ENCODE peak calls at places on chromosomes 6 and 20, in six cellular contexts. Q, C, R, Z, M and N are unnamed samples.
A peak's percentile ranks its signal among the peaks of the same experiment; 100 is the strongest.

GRCh38 chr6:128046033-128046432 is 145.2 kb upstream of the THEMIS start:
- DNase-seq in Q (no peak), C (no peak), R (no peak), Z (no peak), M (no peak), N (no peak)

GRCh38 chr20:44886828-44887227 is 1.3 kb downstream of the YWHAB start:
- DNase-seq in Q (no peak), C (no peak), R (no peak), Z (no peak), M (no peak), N (no peak)

GRCh38 chr6:44309092-44309491 is 4.1 kb downstream of the AARS2 start:
- DNase-seq in Q (no peak), C (peak; percentile 52), R (no peak), Z (no peak), M (no peak), N (no peak)

GRCh38 chr20:21702001-21702400 is 3.5 kb upstream of the PAX1 start:
- DNase-seq in Q (no peak), C (no peak), R (no peak), Z (no peak), M (no peak), N (no peak)

GRCh38 chr20:25540273-25540672 is 45.1 kb downstream of the NINL start:
- DNase-seq in Q (no peak), C (peak; percentile 23), R (no peak), Z (no peak), M (no peak), N (no peak)

GRCh38 chr20:16729565-16730460 is at the start of gene SNRPB2:
- DNase-seq in Q (peak; percentile 96), C (peak; percentile 95), R (peak; percentile 79), Z (peak; percentile 71), M (peak; percentile 92), N (peak; percentile 93)

GRCh38 chr6:73203098-73203497 is 22.2 kb downstream of the KHDC1L start:
- DNase-seq in Q (no peak), C (no peak), R (no peak), Z (no peak), M (no peak), N (no peak)

GRCh38 chr6:109202409-109203264 is 107.3 kb downstream of the CEP57L1 start:
- DNase-seq in Q (no peak), C (peak; percentile 6), R (no peak), Z (no peak), M (peak; percentile 9), N (no peak)

GRCh38 chr6:37517411-37517812 is 17.7 kb upstream of the CCDC167 start:
- DNase-seq in Q (no peak), C (no peak), R (peak; percentile 49), Z (no peak), M (peak; percentile 84), N (peak; percentile 22)

GRCh38 chr6:35552285-35552917 is 39.7 kb upstream of the TULP1 start:
- DNase-seq in Q (no peak), C (peak; percentile 43), R (peak; percentile 39), Z (peak; percentile 64), M (peak; percentile 65), N (peak; percentile 57)

GRCh38 chr6:91704531-91704930 is 1117.7 kb upstream of the MAP3K7 start:
- DNase-seq in Q (no peak), C (peak; percentile 25), R (no peak), Z (no peak), M (no peak), N (no peak)

GRCh38 chr20:51456511-51457280 is 85.8 kb downstream of the NFATC2 start:
- DNase-seq in Q (peak; percentile 98), C (peak; percentile 98), R (no peak), Z (peak; percentile 99), M (no peak), N (peak; percentile 95)

GRCh38 chr6:142952614-142953013 is 7.6 kb upstream of the HIVEP2 start:
- DNase-seq in Q (no peak), C (no peak), R (no peak), Z (no peak), M (no peak), N (no peak)

GRCh38 chr6:158596861-158597260 is 37.0 kb downstream of the TMEM181 start:
- DNase-seq in Q (no peak), C (no peak), R (no peak), Z (no peak), M (no peak), N (no peak)

GRCh38 chr6:33288942-33289783 is at the start of the genes PFDN6 and WDR46:
- DNase-seq in Q (peak; percentile 93), C (peak; percentile 92), R (peak; percentile 55), Z (peak; percentile 82), M (peak; percentile 87), N (peak; percentile 87)

GRCh38 chr6:112029045-112029822 is 24.7 kb upstream of the CCN6 start:
- DNase-seq in Q (no peak), C (peak; percentile 66), R (peak; percentile 42), Z (peak; percentile 78), M (peak; percentile 77), N (peak; percentile 68)

GRCh38 chr20:33273117-33273851 is 9.7 kb upstream of the BPIFB1 start:
- DNase-seq in Q (no peak), C (no peak), R (no peak), Z (no peak), M (no peak), N (no peak)

GRCh38 chr20:38073307-38074010 is 39.9 kb downstream of the RPRD1B start:
- DNase-seq in Q (peak; percentile 92), C (peak; percentile 96), R (no peak), Z (peak; percentile 77), M (peak; percentile 27), N (peak; percentile 74)

GRCh38 chr20:64090165-64090564 is 6.0 kb upstream of the LKAAEAR1 start:
- DNase-seq in Q (no peak), C (no peak), R (no peak), Z (no peak), M (no peak), N (no peak)

GRCh38 chr20:38806855-38807655 is 1.6 kb downstream of the PPP1R16B start:
- DNase-seq in Q (no peak), C (no peak), R (no peak), Z (no peak), M (peak; percentile 35), N (no peak)

GRCh38 chr6:39452306-39452705 is 129.8 kb upstream of the KCNK16 start:
- DNase-seq in Q (no peak), C (peak; percentile 73), R (no peak), Z (no peak), M (no peak), N (no peak)

GRCh38 chr20:22688485-22688884 is 104.1 kb upstream of the FOXA2 start:
- DNase-seq in Q (no peak), C (no peak), R (no peak), Z (no peak), M (no peak), N (no peak)

GRCh38 chr20:5065489-5066383 is 54.0 kb downstream of the PCNA start:
- DNase-seq in Q (peak; percentile 68), C (peak; percentile 98), R (no peak), Z (peak; percentile 82), M (no peak), N (peak; percentile 38)

GRCh38 chr6:161850572-161850971 is 576.7 kb upstream of the AGPAT4 start:
- DNase-seq in Q (no peak), C (no peak), R (no peak), Z (no peak), M (no peak), N (no peak)

GRCh38 chr20:41218466-41218865 is 81.1 kb downstream of the PLCG1 start:
- DNase-seq in Q (no peak), C (peak; percentile 53), R (no peak), Z (no peak), M (no peak), N (no peak)

GRCh38 chr6:109879521-109879920 is 98.6 kb upstream of the GPR6 start:
- DNase-seq in Q (no peak), C (no peak), R (no peak), Z (no peak), M (no peak), N (no peak)